ENCODE peak calls at places on chromosomes 12 and 14, in four cellular contexts. T is A549, U is H1, O is HepG2. X is an unnamed sample.

GRCh38 chr12:188910-189621 is 24.9 kb downstream of the SLC6A12 start:
- DNase-seq in T (peak; percentile 85), U (peak; percentile 87), O (no peak), X (peak; percentile 86)

GRCh38 chr14:31990959-31991541 is 86.1 kb upstream of the ARHGAP5 start:
- DNase-seq in T (no peak), U (no peak), O (peak; percentile 77), X (no peak)

GRCh38 chr12:113287899-113288282 is 47.0 kb downstream of the SLC8B1 start:
- DNase-seq in T (no peak), U (no peak), O (no peak), X (no peak)

GRCh38 chr12:1769809-1770494 is 50.4 kb upstream of the LRTM2 start:
- DNase-seq in T (no peak), U (no peak), O (peak; percentile 43), X (no peak)

GRCh38 chr14:92532490-92533163 is 19.0 kb downstream of the RIN3 start:
- DNase-seq in T (no peak), U (no peak), O (no peak), X (no peak)

GRCh38 chr12:74599932-74600331 is 62.3 kb downstream of the ATXN7L3B start:
- DNase-seq in T (no peak), U (no peak), O (no peak), X (no peak)

GRCh38 chr14:76306131-76306530 is 69.8 kb upstream of the ESRRB start:
- DNase-seq in T (no peak), U (peak; percentile 20), O (no peak), X (no peak)

GRCh38 chr12:43893670-43894069 is 57.8 kb downstream of the TMEM117 start:
- DNase-seq in T (no peak), U (no peak), O (no peak), X (no peak)

GRCh38 chr12:57614178-57614947 is 3.1 kb downstream of the ARHGEF25 start:
- DNase-seq in T (peak; percentile 51), U (peak; percentile 83), O (no peak), X (peak; percentile 91)
- TF ChIP-seq RNF2 in T (no peak), U (no peak), O (no peak), X (no peak)

DNA sequence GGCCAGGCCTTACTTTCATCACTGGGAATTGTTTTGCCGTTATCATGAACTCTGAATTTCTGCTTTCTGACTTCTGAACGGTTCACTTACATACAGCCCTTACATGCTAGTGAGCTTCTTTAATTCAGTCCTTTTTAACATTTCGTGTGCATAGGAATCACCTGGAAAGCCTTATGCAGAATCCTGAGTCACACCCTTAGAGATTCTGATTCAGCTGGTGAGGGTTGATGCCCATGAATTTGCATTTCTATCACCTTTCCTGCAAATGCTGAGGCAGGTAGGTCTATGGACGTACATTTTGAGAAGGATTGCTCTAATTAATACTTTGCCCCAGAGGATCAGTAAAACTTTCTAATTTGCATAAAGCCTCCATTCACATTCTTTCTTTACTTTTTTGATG is 44.0 kb downstream of the PPHLN1 start:
- DNase-seq in T (no peak), U (no peak), O (no peak), X (no peak)
- TF ChIP-seq RNF2 in T (no peak), U (no peak), O (no peak), X (no peak)

GRCh38 chr14:71632440-71632946 is 299.7 kb upstream of the RGS6 start:
- DNase-seq in T (no peak), U (no peak), O (no peak), X (no peak)
- TF ChIP-seq RNF2 in T (no peak), U (no peak), O (no peak), X (no peak)

DNA sequence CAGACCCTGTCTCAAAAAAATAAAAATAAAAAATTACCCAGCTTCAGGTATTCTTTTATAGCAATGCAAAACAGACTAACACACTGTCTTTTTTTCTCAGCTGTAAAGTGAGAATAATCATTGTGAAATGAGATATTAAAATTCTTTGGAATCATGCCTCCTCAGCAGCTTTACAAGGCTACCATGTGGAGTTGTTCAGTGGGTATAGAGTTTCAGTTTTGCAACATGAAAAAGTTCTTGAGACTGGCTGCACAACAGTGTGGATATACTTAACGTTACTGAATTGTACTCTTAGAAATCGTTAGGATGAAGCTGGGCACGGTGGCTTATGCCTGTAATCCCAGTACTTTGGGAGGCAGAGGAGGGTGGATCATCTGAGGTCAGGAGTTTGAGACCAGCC is 15.7 kb upstream of the MAPKAPK5 start:
- DNase-seq in T (no peak), U (no peak), O (no peak), X (no peak)
- TF ChIP-seq RNF2 in T (no peak), U (no peak), O (no peak), X (no peak)

GRCh38 chr14:23356662-23357061 is 4.0 kb upstream of the SLC22A17 start:
- DNase-seq in T (no peak), U (no peak), O (no peak), X (no peak)
- TF ChIP-seq RNF2 in T (no peak), U (no peak), O (no peak), X (no peak)

GRCh38 chr14:105917933-105918436 is 391.6 kb downstream of the TMEM121 start:
- DNase-seq in T (no peak), U (no peak), O (no peak), X (no peak)

GRCh38 chr14:105918496-105919262 is 392.3 kb downstream of the TMEM121 start:
- DNase-seq in T (no peak), U (no peak), O (no peak), X (no peak)

GRCh38 chr14:105924951-105925591 is 398.7 kb downstream of the TMEM121 start:
- DNase-seq in T (no peak), U (no peak), O (no peak), X (no peak)

GRCh38 chr14:105914738-105915385 is 388.5 kb downstream of the TMEM121 start:
- DNase-seq in T (no peak), U (no peak), O (no peak), X (no peak)

GRCh38 chr14:105919458-105920150 is 393.2 kb downstream of the TMEM121 start:
- DNase-seq in T (no peak), U (no peak), O (no peak), X (no peak)
- TF ChIP-seq RNF2 in T (no peak), U (no peak), O (no peak), X (no peak)

DNA sequence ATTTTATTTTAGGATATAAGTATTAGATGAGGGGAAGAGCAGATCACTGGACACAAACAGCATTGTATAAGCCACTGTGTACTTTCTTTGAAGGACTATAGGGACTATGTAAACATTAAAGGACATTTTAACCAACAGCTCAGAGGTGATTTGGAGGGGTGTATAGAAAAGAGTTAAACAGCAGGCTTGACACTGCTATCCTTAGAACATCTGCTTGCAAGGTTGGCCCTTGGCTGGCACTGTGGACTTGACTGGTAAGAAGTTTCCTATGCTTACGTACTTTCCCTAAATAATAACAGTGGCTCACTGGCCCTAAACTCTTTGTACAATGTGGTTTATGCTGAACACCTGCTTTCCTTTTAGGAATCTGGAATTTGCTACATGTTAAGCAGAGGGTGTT is 28.7 kb downstream of the ZFYVE26 start:
- DNase-seq in T (no peak), U (no peak), O (no peak), X (no peak)
- TF ChIP-seq RNF2 in T (no peak), U (no peak), O (no peak), X (no peak)

DNA sequence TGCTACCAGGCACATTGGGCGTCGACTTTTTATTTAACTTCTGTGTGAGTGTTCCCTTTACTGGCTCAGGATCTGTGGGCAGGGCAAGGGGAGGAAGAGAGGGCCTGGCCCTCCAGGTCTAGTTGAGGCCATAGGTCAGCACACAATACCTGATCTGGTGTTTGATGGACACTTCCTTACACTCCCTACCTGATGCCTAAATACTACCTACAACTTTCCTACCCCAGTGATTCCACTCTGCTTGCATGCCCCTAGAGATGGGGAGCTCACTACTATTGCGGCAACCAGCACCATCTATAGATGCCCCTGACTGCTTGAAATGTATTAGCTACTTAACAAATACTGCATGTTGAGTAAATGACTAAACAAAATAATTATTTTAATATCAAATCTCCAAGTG is 20.8 kb upstream of the BEGAIN start:
- DNase-seq in T (no peak), U (no peak), O (no peak), X (no peak)
- TF ChIP-seq RNF2 in T (no peak), U (no peak), O (no peak), X (no peak)

GRCh38 chr12:12676605-12677004 is 19.4 kb downstream of the GPR19 start:
- DNase-seq in T (no peak), U (peak; percentile 39), O (no peak), X (no peak)

GRCh38 chr12:12668005-12668404 is 28.0 kb downstream of the GPR19 start:
- DNase-seq in T (no peak), U (no peak), O (no peak), X (no peak)

GRCh38 chr12:12671850-12672660 is 23.9 kb downstream of the GPR19 start:
- DNase-seq in T (no peak), U (no peak), O (no peak), X (no peak)

GRCh38 chr12:12673296-12673695 is 22.7 kb downstream of the GPR19 start:
- DNase-seq in T (no peak), U (peak; percentile 39), O (no peak), X (no peak)
- TF ChIP-seq RNF2 in T (no peak), U (no peak), O (no peak), X (no peak)

X was measured in K562.